ENCODE peak calls at places on chromosomes 16 and 17, in six cellular contexts. M, D, N, K, S and Q are unnamed samples.

GRCh38 chr16:78669994-78670393 is 570.5 kb downstream of the WWOX start:
- DNase-seq in N (peak), S (no peak), D (no peak), K (no peak), M (peak), Q (peak)

GRCh38 chr17:14748036-14748715 is 447.3 kb downstream of the HS3ST3B1 start:
- DNase-seq in K (no peak), S (no peak), N (no peak), M (no peak), D (peak), Q (no peak)

GRCh38 chr16:48503779-48504178 is 106.2 kb downstream of the N4BP1 start:
- DNase-seq in D (no peak), M (peak), K (peak), N (no peak), S (no peak), Q (peak)

GRCh38 chr17:2789700-2790099 is 6.5 kb upstream of the RAP1GAP2 start:
- DNase-seq in K (no peak), N (no peak), D (no peak), S (no peak), M (no peak), Q (no peak)

GRCh38 chr16:85379041-85380001 is 233.8 kb upstream of the GSE1 start:
- DNase-seq in M (no peak), S (no peak), N (no peak), K (no peak), D (no peak), Q (no peak)

GRCh38 chr16:25888873-25889272 is 197.1 kb downstream of the HS3ST4 start:
- DNase-seq in S (no peak), K (no peak), D (no peak), N (no peak), M (no peak), Q (no peak)

GRCh38 chr16:86575754-86576557 is 2.4 kb upstream of the FOXL1 start:
- DNase-seq in M (peak), D (no peak), N (peak), S (peak), K (peak), Q (peak)

GRCh38 chr17:38864636-38865398 is 5.0 kb upstream of the LASP1 start:
- DNase-seq in M (no peak), N (peak), S (peak), K (no peak), D (no peak), Q (no peak)

GRCh38 chr16:17301184-17301583 is 169.6 kb downstream of the XYLT1 start:
- DNase-seq in D (no peak), S (no peak), M (no peak), K (no peak), N (no peak), Q (no peak)

GRCh38 chr17:75983501-75984181 is 4.6 kb downstream of the TEN1 start:
- DNase-seq in S (no peak), K (no peak), D (no peak), N (no peak), M (no peak), Q (no peak)

GRCh38 chr17:45703348-45703747 is 80.8 kb upstream of the CRHR1 start:
- DNase-seq in S (no peak), D (no peak), N (no peak), M (no peak), K (no peak), Q (no peak)

GRCh38 chr17:1882836-1883235 is 53.0 kb downstream of the RPA1 start:
- DNase-seq in K (no peak), S (peak), D (no peak), M (no peak), N (peak), Q (no peak)

GRCh38 chr16:17369441-17369951 is 101.3 kb downstream of the XYLT1 start:
- DNase-seq in M (peak), K (no peak), N (no peak), D (peak), S (no peak), Q (peak)

GRCh38 chr17:68356520-68356919 is 65.2 kb downstream of the ARSG start:
- DNase-seq in K (no peak), M (no peak), N (no peak), S (no peak), D (no peak), Q (no peak)

GRCh38 chr16:84881702-84882521 is 62.1 kb downstream of the CRISPLD2 start:
- DNase-seq in S (no peak), K (peak), N (no peak), M (no peak), D (no peak), Q (no peak)

GRCh38 chr16:17266606-17267313 is 204.0 kb downstream of the XYLT1 start:
- DNase-seq in D (no peak), K (no peak), S (no peak), N (no peak), M (no peak), Q (no peak)

GRCh38 chr17:46732754-46733398 is 85.6 kb downstream of the WNT3 start:
- DNase-seq in D (no peak), N (peak), M (no peak), K (no peak), S (no peak), Q (no peak)

GRCh38 chr17:21125862-21126261 is 902 bp upstream of the DHRS7B start:
- DNase-seq in N (no peak), S (no peak), D (no peak), M (no peak), K (no peak), Q (no peak)

GRCh38 chr17:61205931-61206330 is 193.7 kb upstream of the TBX2 start:
- DNase-seq in S (no peak), N (no peak), M (no peak), D (no peak), K (no peak), Q (no peak)

GRCh38 chr16:47666434-47666833 is 205.3 kb downstream of the PHKB start:
- DNase-seq in D (no peak), M (no peak), K (no peak), S (no peak), N (no peak), Q (no peak)

GRCh38 chr16:54335230-54335629 is 48.6 kb upstream of the IRX3 start:
- DNase-seq in N (no peak), M (no peak), S (no peak), K (no peak), D (no peak), Q (no peak)

GRCh38 chr16:66335704-66336329 is 30.7 kb upstream of the CDH5 start:
- DNase-seq in K (peak), S (no peak), N (no peak), D (no peak), M (peak), Q (peak)